ENCODE peak calls at places on chromosomes 2 and 18, in eight cellular contexts. One of them, this sample, is unnamed.

GRCh38 chr2:24421668-24422067 is 61.3 kb upstream of the ITSN2 start:
- DNase-seq in EL: peak; percentile 51
- DNase-seq in stimulated activated CD8-positive, alpha-beta memory T cell treated with anti-CD3 and anti-CD28 coated beads, Interleukin-12 subunit alpha, Interleukin-12 subunit beta, amount 100 ng/mL, for 4 hours: peak; percentile 8
- DNase-seq in A172: peak; percentile 60
- DNase-seq in activated naive CD4-positive, alpha-beta T cell: peak; percentile 20
- DNase-seq in GM04504: peak; percentile 16
- DNase-seq in NCI-H1694: peak; percentile 59
- DNase-seq in aorta: no peak
- DNase-seq in this sample: peak; percentile 52

GRCh38 chr2:27326536-27326935 is 3.6 kb upstream of the MPV17 start:
- DNase-seq in EL: no peak
- DNase-seq in stimulated activated CD8-positive, alpha-beta memory T cell treated with anti-CD3 and anti-CD28 coated beads, Interleukin-12 subunit alpha, Interleukin-12 subunit beta, amount 100 ng/mL, for 4 hours: no peak
- DNase-seq in A172: no peak
- DNase-seq in activated naive CD4-positive, alpha-beta T cell: no peak
- DNase-seq in GM04504: no peak
- DNase-seq in NCI-H1694: no peak
- DNase-seq in aorta: no peak
- DNase-seq in this sample: no peak

GRCh38 chr2:227853204-227853629 is 18.2 kb upstream of the DAW1 start:
- DNase-seq in EL: peak; percentile 70
- DNase-seq in stimulated activated CD8-positive, alpha-beta memory T cell treated with anti-CD3 and anti-CD28 coated beads, Interleukin-12 subunit alpha, Interleukin-12 subunit beta, amount 100 ng/mL, for 4 hours: no peak
- DNase-seq in A172: peak; percentile 87
- DNase-seq in activated naive CD4-positive, alpha-beta T cell: no peak
- DNase-seq in GM04504: no peak
- DNase-seq in NCI-H1694: no peak
- DNase-seq in aorta: no peak
- DNase-seq in this sample: peak; percentile 55

GRCh38 chr2:241391892-241392665 is 36.0 kb downstream of the FARP2 start:
- DNase-seq in EL: peak; percentile 35
- DNase-seq in stimulated activated CD8-positive, alpha-beta memory T cell treated with anti-CD3 and anti-CD28 coated beads, Interleukin-12 subunit alpha, Interleukin-12 subunit beta, amount 100 ng/mL, for 4 hours: no peak
- DNase-seq in A172: no peak
- DNase-seq in activated naive CD4-positive, alpha-beta T cell: no peak
- DNase-seq in GM04504: peak; percentile 42
- DNase-seq in NCI-H1694: no peak
- DNase-seq in aorta: no peak
- DNase-seq in this sample: peak; percentile 48

GRCh38 chr2:3035385-3036050 is 342.1 kb downstream of the EIPR1 start:
- DNase-seq in EL: no peak
- DNase-seq in stimulated activated CD8-positive, alpha-beta memory T cell treated with anti-CD3 and anti-CD28 coated beads, Interleukin-12 subunit alpha, Interleukin-12 subunit beta, amount 100 ng/mL, for 4 hours: no peak
- DNase-seq in A172: no peak
- DNase-seq in activated naive CD4-positive, alpha-beta T cell: no peak
- DNase-seq in GM04504: no peak
- DNase-seq in NCI-H1694: no peak
- DNase-seq in aorta: no peak
- DNase-seq in this sample: no peak

GRCh38 chr2:27442981-27443323 is 771 bp downstream of the KRTCAP3 start:
- DNase-seq in EL: no peak
- DNase-seq in stimulated activated CD8-positive, alpha-beta memory T cell treated with anti-CD3 and anti-CD28 coated beads, Interleukin-12 subunit alpha, Interleukin-12 subunit beta, amount 100 ng/mL, for 4 hours: no peak
- DNase-seq in A172: no peak
- DNase-seq in activated naive CD4-positive, alpha-beta T cell: no peak
- DNase-seq in GM04504: no peak
- DNase-seq in NCI-H1694: no peak
- DNase-seq in aorta: no peak
- DNase-seq in this sample: peak; percentile 31

GRCh38 chr2:95348609-95349567 is 51.7 kb downstream of the KCNIP3 start:
- DNase-seq in EL: no peak
- DNase-seq in stimulated activated CD8-positive, alpha-beta memory T cell treated with anti-CD3 and anti-CD28 coated beads, Interleukin-12 subunit alpha, Interleukin-12 subunit beta, amount 100 ng/mL, for 4 hours: no peak
- DNase-seq in A172: no peak
- DNase-seq in activated naive CD4-positive, alpha-beta T cell: no peak
- DNase-seq in GM04504: no peak
- DNase-seq in NCI-H1694: no peak
- DNase-seq in aorta: peak; percentile 65
- DNase-seq in this sample: peak; percentile 39

GRCh38 chr2:17752892-17753802 is 463 bp downstream of the SMC6 start:
- DNase-seq in EL: peak; percentile 72
- DNase-seq in stimulated activated CD8-positive, alpha-beta memory T cell treated with anti-CD3 and anti-CD28 coated beads, Interleukin-12 subunit alpha, Interleukin-12 subunit beta, amount 100 ng/mL, for 4 hours: peak; percentile 36
- DNase-seq in A172: peak; percentile 28
- DNase-seq in activated naive CD4-positive, alpha-beta T cell: peak; percentile 44
- DNase-seq in GM04504: no peak
- DNase-seq in NCI-H1694: peak; percentile 38
- DNase-seq in aorta: peak; percentile 85
- DNase-seq in this sample: peak; percentile 54

GRCh38 chr18:69957071-69957620 is 9.5 kb upstream of the CD226 start:
- DNase-seq in EL: no peak
- DNase-seq in stimulated activated CD8-positive, alpha-beta memory T cell treated with anti-CD3 and anti-CD28 coated beads, Interleukin-12 subunit alpha, Interleukin-12 subunit beta, amount 100 ng/mL, for 4 hours: no peak
- DNase-seq in A172: no peak
- DNase-seq in activated naive CD4-positive, alpha-beta T cell: no peak
- DNase-seq in GM04504: no peak
- DNase-seq in NCI-H1694: no peak
- DNase-seq in aorta: no peak
- DNase-seq in this sample: no peak

GRCh38 chr2:120952318-120952717 is 216.7 kb downstream of the GLI2 start:
- DNase-seq in EL: peak; percentile 92
- DNase-seq in stimulated activated CD8-positive, alpha-beta memory T cell treated with anti-CD3 and anti-CD28 coated beads, Interleukin-12 subunit alpha, Interleukin-12 subunit beta, amount 100 ng/mL, for 4 hours: no peak
- DNase-seq in A172: peak; percentile 46
- DNase-seq in activated naive CD4-positive, alpha-beta T cell: no peak
- DNase-seq in GM04504: no peak
- DNase-seq in NCI-H1694: no peak
- DNase-seq in aorta: no peak
- DNase-seq in this sample: peak; percentile 78

GRCh38 chr2:136327162-136327852 is 209.4 kb upstream of the CXCR4 start:
- DNase-seq in EL: peak; percentile 30
- DNase-seq in stimulated activated CD8-positive, alpha-beta memory T cell treated with anti-CD3 and anti-CD28 coated beads, Interleukin-12 subunit alpha, Interleukin-12 subunit beta, amount 100 ng/mL, for 4 hours: peak; percentile 39
- DNase-seq in A172: peak; percentile 79
- DNase-seq in activated naive CD4-positive, alpha-beta T cell: no peak
- DNase-seq in GM04504: no peak
- DNase-seq in NCI-H1694: no peak
- DNase-seq in aorta: no peak
- DNase-seq in this sample: no peak

GRCh38 chr2:98510322-98510662 is 65.6 kb downstream of the INPP4A start:
- DNase-seq in EL: no peak
- DNase-seq in stimulated activated CD8-positive, alpha-beta memory T cell treated with anti-CD3 and anti-CD28 coated beads, Interleukin-12 subunit alpha, Interleukin-12 subunit beta, amount 100 ng/mL, for 4 hours: no peak
- DNase-seq in A172: no peak
- DNase-seq in activated naive CD4-positive, alpha-beta T cell: no peak
- DNase-seq in GM04504: no peak
- DNase-seq in NCI-H1694: no peak
- DNase-seq in aorta: no peak
- DNase-seq in this sample: no peak

GRCh38 chr2:99571609-99572344 is 82.0 kb upstream of the REV1 start:
- DNase-seq in EL: peak; percentile 8
- DNase-seq in stimulated activated CD8-positive, alpha-beta memory T cell treated with anti-CD3 and anti-CD28 coated beads, Interleukin-12 subunit alpha, Interleukin-12 subunit beta, amount 100 ng/mL, for 4 hours: no peak
- DNase-seq in A172: peak; percentile 42
- DNase-seq in activated naive CD4-positive, alpha-beta T cell: no peak
- DNase-seq in GM04504: peak; percentile 23
- DNase-seq in NCI-H1694: peak; percentile 61
- DNase-seq in aorta: no peak
- DNase-seq in this sample: peak; percentile 42

GRCh38 chr2:126657146-126657635 is 1.2 kb downstream of the GYPC start:
- DNase-seq in EL: peak; percentile 87
- DNase-seq in stimulated activated CD8-positive, alpha-beta memory T cell treated with anti-CD3 and anti-CD28 coated beads, Interleukin-12 subunit alpha, Interleukin-12 subunit beta, amount 100 ng/mL, for 4 hours: peak; percentile 15
- DNase-seq in A172: peak; percentile 78
- DNase-seq in activated naive CD4-positive, alpha-beta T cell: peak; percentile 10
- DNase-seq in GM04504: peak; percentile 90
- DNase-seq in NCI-H1694: no peak
- DNase-seq in aorta: peak; percentile 82
- DNase-seq in this sample: peak; percentile 72

GRCh38 chr2:10537522-10538195 is 89.5 kb upstream of the ODC1 start:
- DNase-seq in EL: no peak
- DNase-seq in stimulated activated CD8-positive, alpha-beta memory T cell treated with anti-CD3 and anti-CD28 coated beads, Interleukin-12 subunit alpha, Interleukin-12 subunit beta, amount 100 ng/mL, for 4 hours: no peak
- DNase-seq in A172: no peak
- DNase-seq in activated naive CD4-positive, alpha-beta T cell: no peak
- DNase-seq in GM04504: no peak
- DNase-seq in NCI-H1694: no peak
- DNase-seq in aorta: peak; percentile 51
- DNase-seq in this sample: no peak

GRCh38 chr2:237341872-237342271 is 72.1 kb downstream of the COL6A3 start:
- DNase-seq in EL: no peak
- DNase-seq in stimulated activated CD8-positive, alpha-beta memory T cell treated with anti-CD3 and anti-CD28 coated beads, Interleukin-12 subunit alpha, Interleukin-12 subunit beta, amount 100 ng/mL, for 4 hours: no peak
- DNase-seq in A172: no peak
- DNase-seq in activated naive CD4-positive, alpha-beta T cell: no peak
- DNase-seq in GM04504: no peak
- DNase-seq in NCI-H1694: no peak
- DNase-seq in aorta: no peak
- DNase-seq in this sample: peak; percentile 28

GRCh38 chr2:44942304-44943030 is 965 bp downstream of the SIX3 start:
- DNase-seq in EL: no peak
- DNase-seq in stimulated activated CD8-positive, alpha-beta memory T cell treated with anti-CD3 and anti-CD28 coated beads, Interleukin-12 subunit alpha, Interleukin-12 subunit beta, amount 100 ng/mL, for 4 hours: no peak
- DNase-seq in A172: no peak
- DNase-seq in activated naive CD4-positive, alpha-beta T cell: no peak
- DNase-seq in GM04504: no peak
- DNase-seq in NCI-H1694: no peak
- DNase-seq in aorta: no peak
- DNase-seq in this sample: no peak

GRCh38 chr2:6314218-6314855 is 551.4 kb downstream of the CMPK2 start:
- DNase-seq in EL: no peak
- DNase-seq in stimulated activated CD8-positive, alpha-beta memory T cell treated with anti-CD3 and anti-CD28 coated beads, Interleukin-12 subunit alpha, Interleukin-12 subunit beta, amount 100 ng/mL, for 4 hours: no peak
- DNase-seq in A172: no peak
- DNase-seq in activated naive CD4-positive, alpha-beta T cell: no peak
- DNase-seq in GM04504: no peak
- DNase-seq in NCI-H1694: no peak
- DNase-seq in aorta: no peak
- DNase-seq in this sample: no peak

GRCh38 chr18:23835506-23835905 is 146.3 kb downstream of the LAMA3 start:
- DNase-seq in EL: no peak
- DNase-seq in stimulated activated CD8-positive, alpha-beta memory T cell treated with anti-CD3 and anti-CD28 coated beads, Interleukin-12 subunit alpha, Interleukin-12 subunit beta, amount 100 ng/mL, for 4 hours: no peak
- DNase-seq in A172: no peak
- DNase-seq in activated naive CD4-positive, alpha-beta T cell: no peak
- DNase-seq in GM04504: no peak
- DNase-seq in NCI-H1694: no peak
- DNase-seq in aorta: no peak
- DNase-seq in this sample: no peak

GRCh38 chr2:43426305-43427031 is 169.4 kb downstream of the THADA start:
- DNase-seq in EL: peak; percentile 98
- DNase-seq in stimulated activated CD8-positive, alpha-beta memory T cell treated with anti-CD3 and anti-CD28 coated beads, Interleukin-12 subunit alpha, Interleukin-12 subunit beta, amount 100 ng/mL, for 4 hours: peak; percentile 24
- DNase-seq in A172: peak; percentile 95
- DNase-seq in activated naive CD4-positive, alpha-beta T cell: no peak
- DNase-seq in GM04504: peak; percentile 94
- DNase-seq in NCI-H1694: no peak
- DNase-seq in aorta: peak; percentile 75
- DNase-seq in this sample: peak; percentile 91

GRCh38 chr2:46073540-46074018 is 223.6 kb upstream of the EPAS1 start:
- DNase-seq in EL: peak; percentile 98
- DNase-seq in stimulated activated CD8-positive, alpha-beta memory T cell treated with anti-CD3 and anti-CD28 coated beads, Interleukin-12 subunit alpha, Interleukin-12 subunit beta, amount 100 ng/mL, for 4 hours: no peak
- DNase-seq in A172: peak; percentile 98
- DNase-seq in activated naive CD4-positive, alpha-beta T cell: no peak
- DNase-seq in GM04504: peak; percentile 97
- DNase-seq in NCI-H1694: no peak
- DNase-seq in aorta: no peak
- DNase-seq in this sample: peak; percentile 89

GRCh38 chr18:2970762-2971659 is 41.9 kb downstream of the LPIN2 start:
- DNase-seq in EL: no peak
- DNase-seq in stimulated activated CD8-positive, alpha-beta memory T cell treated with anti-CD3 and anti-CD28 coated beads, Interleukin-12 subunit alpha, Interleukin-12 subunit beta, amount 100 ng/mL, for 4 hours: no peak
- DNase-seq in A172: no peak
- DNase-seq in activated naive CD4-positive, alpha-beta T cell: no peak
- DNase-seq in GM04504: no peak
- DNase-seq in NCI-H1694: no peak
- DNase-seq in aorta: no peak
- DNase-seq in this sample: no peak

GRCh38 chr2:30406853-30407252 is 40.2 kb upstream of the LCLAT1 start:
- DNase-seq in EL: no peak
- DNase-seq in stimulated activated CD8-positive, alpha-beta memory T cell treated with anti-CD3 and anti-CD28 coated beads, Interleukin-12 subunit alpha, Interleukin-12 subunit beta, amount 100 ng/mL, for 4 hours: no peak
- DNase-seq in A172: no peak
- DNase-seq in activated naive CD4-positive, alpha-beta T cell: no peak
- DNase-seq in GM04504: no peak
- DNase-seq in NCI-H1694: no peak
- DNase-seq in aorta: no peak
- DNase-seq in this sample: no peak

GRCh38 chr2:10900216-10901109 is 11.3 kb upstream of the KCNF1 start:
- DNase-seq in EL: peak; percentile 26
- DNase-seq in stimulated activated CD8-positive, alpha-beta memory T cell treated with anti-CD3 and anti-CD28 coated beads, Interleukin-12 subunit alpha, Interleukin-12 subunit beta, amount 100 ng/mL, for 4 hours: no peak
- DNase-seq in A172: peak; percentile 25
- DNase-seq in activated naive CD4-positive, alpha-beta T cell: no peak
- DNase-seq in GM04504: no peak
- DNase-seq in NCI-H1694: peak; percentile 39
- DNase-seq in aorta: no peak
- DNase-seq in this sample: no peak

GRCh38 chr2:239932881-239933735 is 92.0 kb downstream of the NDUFA10 start:
- DNase-seq in EL: no peak
- DNase-seq in stimulated activated CD8-positive, alpha-beta memory T cell treated with anti-CD3 and anti-CD28 coated beads, Interleukin-12 subunit alpha, Interleukin-12 subunit beta, amount 100 ng/mL, for 4 hours: no peak
- DNase-seq in A172: no peak
- DNase-seq in activated naive CD4-positive, alpha-beta T cell: no peak
- DNase-seq in GM04504: no peak
- DNase-seq in NCI-H1694: no peak
- DNase-seq in aorta: peak; percentile 52
- DNase-seq in this sample: no peak

GRCh38 chr2:238644095-238645081 is 203.5 kb upstream of the TWIST2 start:
- DNase-seq in EL: peak; percentile 86
- DNase-seq in stimulated activated CD8-positive, alpha-beta memory T cell treated with anti-CD3 and anti-CD28 coated beads, Interleukin-12 subunit alpha, Interleukin-12 subunit beta, amount 100 ng/mL, for 4 hours: no peak
- DNase-seq in A172: peak; percentile 96
- DNase-seq in activated naive CD4-positive, alpha-beta T cell: no peak
- DNase-seq in GM04504: peak; percentile 79
- DNase-seq in NCI-H1694: no peak
- DNase-seq in aorta: no peak
- DNase-seq in this sample: peak; percentile 84

GRCh38 chr18:6781846-6782245 is 52.3 kb downstream of the ARHGAP28 start:
- DNase-seq in EL: peak; percentile 60
- DNase-seq in stimulated activated CD8-positive, alpha-beta memory T cell treated with anti-CD3 and anti-CD28 coated beads, Interleukin-12 subunit alpha, Interleukin-12 subunit beta, amount 100 ng/mL, for 4 hours: no peak
- DNase-seq in A172: peak; percentile 55
- DNase-seq in activated naive CD4-positive, alpha-beta T cell: no peak
- DNase-seq in GM04504: peak; percentile 24
- DNase-seq in NCI-H1694: no peak
- DNase-seq in aorta: no peak
- DNase-seq in this sample: peak; percentile 65

GRCh38 chr2:180289627-180290026 is 282.5 kb upstream of the CWC22 start:
- DNase-seq in EL: no peak
- DNase-seq in stimulated activated CD8-positive, alpha-beta memory T cell treated with anti-CD3 and anti-CD28 coated beads, Interleukin-12 subunit alpha, Interleukin-12 subunit beta, amount 100 ng/mL, for 4 hours: no peak
- DNase-seq in A172: no peak
- DNase-seq in activated naive CD4-positive, alpha-beta T cell: no peak
- DNase-seq in GM04504: no peak
- DNase-seq in NCI-H1694: no peak
- DNase-seq in aorta: no peak
- DNase-seq in this sample: no peak

GRCh38 chr2:7707723-7708122 is 790.5 kb downstream of the RNF144A start:
- DNase-seq in EL: peak; percentile 92
- DNase-seq in stimulated activated CD8-positive, alpha-beta memory T cell treated with anti-CD3 and anti-CD28 coated beads, Interleukin-12 subunit alpha, Interleukin-12 subunit beta, amount 100 ng/mL, for 4 hours: no peak
- DNase-seq in A172: peak; percentile 88
- DNase-seq in activated naive CD4-positive, alpha-beta T cell: no peak
- DNase-seq in GM04504: peak; percentile 21
- DNase-seq in NCI-H1694: no peak
- DNase-seq in aorta: no peak
- DNase-seq in this sample: peak; percentile 43

GRCh38 chr2:149365826-149366583 is 35.6 kb downstream of the LYPD6 start:
- DNase-seq in EL: peak; percentile 71
- DNase-seq in stimulated activated CD8-positive, alpha-beta memory T cell treated with anti-CD3 and anti-CD28 coated beads, Interleukin-12 subunit alpha, Interleukin-12 subunit beta, amount 100 ng/mL, for 4 hours: no peak
- DNase-seq in A172: peak; percentile 50
- DNase-seq in activated naive CD4-positive, alpha-beta T cell: no peak
- DNase-seq in GM04504: no peak
- DNase-seq in NCI-H1694: no peak
- DNase-seq in aorta: no peak
- DNase-seq in this sample: no peak

GRCh38 chr18:8400193-8400752 is 209.0 kb upstream of the RAB12 start:
- DNase-seq in EL: no peak
- DNase-seq in stimulated activated CD8-positive, alpha-beta memory T cell treated with anti-CD3 and anti-CD28 coated beads, Interleukin-12 subunit alpha, Interleukin-12 subunit beta, amount 100 ng/mL, for 4 hours: no peak
- DNase-seq in A172: no peak
- DNase-seq in activated naive CD4-positive, alpha-beta T cell: no peak
- DNase-seq in GM04504: no peak
- DNase-seq in NCI-H1694: no peak
- DNase-seq in aorta: no peak
- DNase-seq in this sample: no peak

GRCh38 chr2:234957533-234958135 is 5.8 kb downstream of the SH3BP4 start:
- DNase-seq in EL: peak; percentile 85
- DNase-seq in stimulated activated CD8-positive, alpha-beta memory T cell treated with anti-CD3 and anti-CD28 coated beads, Interleukin-12 subunit alpha, Interleukin-12 subunit beta, amount 100 ng/mL, for 4 hours: no peak
- DNase-seq in A172: peak; percentile 54
- DNase-seq in activated naive CD4-positive, alpha-beta T cell: no peak
- DNase-seq in GM04504: no peak
- DNase-seq in NCI-H1694: no peak
- DNase-seq in aorta: no peak
- DNase-seq in this sample: no peak

GRCh38 chr2:146317959-146318358 is 1526.9 kb upstream of the ACVR2A start:
- DNase-seq in EL: peak; percentile 61
- DNase-seq in stimulated activated CD8-positive, alpha-beta memory T cell treated with anti-CD3 and anti-CD28 coated beads, Interleukin-12 subunit alpha, Interleukin-12 subunit beta, amount 100 ng/mL, for 4 hours: no peak
- DNase-seq in A172: peak; percentile 1
- DNase-seq in activated naive CD4-positive, alpha-beta T cell: no peak
- DNase-seq in GM04504: peak; percentile 48
- DNase-seq in NCI-H1694: no peak
- DNase-seq in aorta: no peak
- DNase-seq in this sample: peak; percentile 46

GRCh38 chr2:30359644-30360167 is 87.3 kb upstream of the LCLAT1 start:
- DNase-seq in EL: no peak
- DNase-seq in stimulated activated CD8-positive, alpha-beta memory T cell treated with anti-CD3 and anti-CD28 coated beads, Interleukin-12 subunit alpha, Interleukin-12 subunit beta, amount 100 ng/mL, for 4 hours: no peak
- DNase-seq in A172: no peak
- DNase-seq in activated naive CD4-positive, alpha-beta T cell: no peak
- DNase-seq in GM04504: no peak
- DNase-seq in NCI-H1694: no peak
- DNase-seq in aorta: no peak
- DNase-seq in this sample: peak; percentile 61